ENCODE peak calls at places on chromosomes 5 and 9, in four cellular contexts. D, M, O and L are unnamed samples.

GRCh38 chr9:136262671-136263178 is 17.1 kb upstream of the QSOX2 start:
- ATAC-seq in D (no peak), O (no peak), M (no peak), L (no peak)

GRCh38 chr5:157984611-157985010 is 125.7 kb upstream of the CLINT1 start:
- ATAC-seq in D (no peak), M (no peak), O (no peak), L (no peak)

GRCh38 chr9:114437401-114437893 is 49.7 kb upstream of the AKNA start:
- ATAC-seq in D (no peak), M (no peak), O (no peak), L (no peak)

GRCh38 chr5:37839441-37840035 is 303 bp downstream of the GDNF start:
- ATAC-seq in M (peak; percentile 13), O (peak; percentile 43), D (peak; percentile 40), L (peak; percentile 66)

GRCh38 chr9:123912167-123912897 is 17.6 kb downstream of the DENND1A start:
- ATAC-seq in M (peak; percentile 51), D (peak; percentile 60), O (no peak), L (no peak)

GRCh38 chr9:18457498-18457897 is 16.5 kb upstream of the ADAMTSL1 start:
- ATAC-seq in O (no peak), M (no peak), D (no peak), L (no peak)

GRCh38 chr5:153959134-153959957 is 79.4 kb downstream of the FAM114A2 start:
- ATAC-seq in O (no peak), M (peak; percentile 93), D (peak; percentile 95), L (peak; percentile 59)

GRCh38 chr5:63085551-63085950 is 506.9 kb downstream of the LRRC70 start:
- ATAC-seq in M (no peak), D (no peak), O (no peak), L (no peak)

GRCh38 chr5:56837956-56838355 is 22.6 kb downstream of the MAP3K1 start:
- ATAC-seq in D (no peak), O (no peak), M (no peak), L (no peak)

GRCh38 chr5:29161399-29161798 is 2032.1 kb upstream of the CDH6 start:
- ATAC-seq in O (no peak), D (no peak), M (no peak), L (no peak)

GRCh38 chr5:177098772-177099152 is 12.0 kb downstream of the FGFR4 start:
- ATAC-seq in M (peak; percentile 6), D (peak; percentile 12), O (no peak), L (no peak)

GRCh38 chr5:35735718-35736117 is 118.1 kb downstream of the SPEF2 start:
- ATAC-seq in O (no peak), M (no peak), D (no peak), L (no peak)

GRCh38 chr5:14574891-14575496 is 6.6 kb upstream of the OTULINL start:
- ATAC-seq in D (no peak), O (peak; percentile 97), M (no peak), L (peak; percentile 41)

GRCh38 chr9:109436071-109436470 is 62.0 kb downstream of the PTPN3 start:
- ATAC-seq in D (no peak), M (no peak), O (no peak), L (no peak)

GRCh38 chr5:55668356-55668755 is 43.8 kb downstream of the SLC38A9 start:
- ATAC-seq in O (no peak), D (no peak), M (no peak), L (no peak)

GRCh38 chr9:131781069-131781468 is 41.2 kb upstream of the RAPGEF1 start:
- ATAC-seq in D (no peak), M (no peak), O (no peak), L (no peak)

GRCh38 chr5:125874057-125874456 is 549.2 kb upstream of the GRAMD2B start:
- ATAC-seq in M (no peak), D (no peak), O (no peak), L (no peak)

GRCh38 chr5:135913713-135914626 is 18.3 kb upstream of the IL9 start:
- ATAC-seq in D (no peak), O (no peak), M (no peak), L (no peak)

GRCh38 chr9:38067611-38067891 is 1.5 kb downstream of the SHB start:
- ATAC-seq in M (peak; percentile 8), O (peak; percentile 1), D (peak; percentile 6), L (peak; percentile 2)

GRCh38 chr5:157540707-157541451 is 34.7 kb downstream of the ADAM19 start:
- ATAC-seq in M (peak; percentile 55), D (peak; percentile 31), O (peak; percentile 40), L (peak; percentile 70)

GRCh38 chr5:42089705-42090104 is 164.6 kb downstream of the FBXO4 start:
- ATAC-seq in M (no peak), O (no peak), D (no peak), L (no peak)

GRCh38 chr9:136225748-136226679 is 19.6 kb downstream of the QSOX2 start:
- ATAC-seq in O (peak; percentile 85), M (peak; percentile 96), D (peak; percentile 98), L (no peak)

GRCh38 chr9:118643118-118643517 is 726.1 kb downstream of the BRINP1 start:
- ATAC-seq in M (peak; percentile 99), O (peak; percentile 97), D (peak; percentile 99), L (no peak)

GRCh38 chr9:135215571-135216161 is 128.2 kb downstream of the OLFM1 start:
- ATAC-seq in M (no peak), D (no peak), O (peak; percentile 82), L (no peak)

GRCh38 chr9:504921-505821 is 290.5 kb downstream of the DOCK8 start:
- ATAC-seq in M (peak; percentile 51), D (peak; percentile 48), O (peak; percentile 51), L (peak; percentile 54)

GRCh38 chr5:108084105-108084504 is 297.8 kb downstream of the FBXL17 start:
- ATAC-seq in D (no peak), O (peak; percentile 47), M (peak; percentile 18), L (no peak)

GRCh38 chr5:124057161-124057814 is 545.3 kb downstream of the CSNK1G3 start:
- ATAC-seq in M (no peak), O (peak; percentile 77), D (no peak), L (no peak)

GRCh38 chr5:56244676-56245075 is 11.5 kb upstream of the ANKRD55 start:
- ATAC-seq in O (no peak), M (no peak), D (no peak), L (no peak)

GRCh38 chr5:160747559-160747958 is 104.5 kb downstream of the ATP10B start:
- ATAC-seq in M (no peak), D (no peak), O (no peak), L (no peak)

GRCh38 chr9:127904888-127905728 is 5.7 kb upstream of the ST6GALNAC6 start:
- ATAC-seq in D (no peak), M (no peak), O (no peak), L (no peak)

GRCh38 chr5:150411245-150411979 is 1.3 kb downstream of the CD74 start:
- ATAC-seq in M (no peak), O (no peak), D (peak; percentile 9), L (no peak)

GRCh38 chr9:5784526-5785315 is 48.2 kb downstream of the ERMP1 start:
- ATAC-seq in O (no peak), D (peak; percentile 34), M (peak; percentile 65), L (no peak)

GRCh38 chr5:160245506-160246100 is 16.3 kb downstream of the FABP6 start:
- ATAC-seq in D (peak; percentile 14), O (no peak), M (peak; percentile 8), L (no peak)

GRCh38 chr9:97737429-97737828 is 40.3 kb upstream of the XPA start:
- ATAC-seq in D (peak; percentile 7), M (peak; percentile 57), O (no peak), L (no peak)

GRCh38 chr5:151480859-151481258 is 33.5 kb downstream of the SLC36A1 start:
- ATAC-seq in M (peak; percentile 76), O (no peak), D (peak; percentile 52), L (peak; percentile 27)

GRCh38 chr9:631596-631995 is 209.9 kb upstream of the DMRT1 start:
- ATAC-seq in D (no peak), M (no peak), O (no peak), L (no peak)

GRCh38 chr5:37847978-37848425 is 8.2 kb upstream of the GDNF start:
- ATAC-seq in M (peak; percentile 70), O (peak; percentile 55), D (peak; percentile 46), L (no peak)

GRCh38 chr5:9515451-9515850 is 30.4 kb downstream of the SEMA5A start:
- ATAC-seq in M (no peak), O (no peak), D (no peak), L (no peak)

GRCh38 chr5:9512452-9512851 is 33.4 kb downstream of the SEMA5A start:
- ATAC-seq in O (no peak), D (no peak), M (no peak), L (no peak)

GRCh38 chr5:9514968-9515367 is 30.9 kb downstream of the SEMA5A start:
- ATAC-seq in M (no peak), O (no peak), D (no peak), L (no peak)

GRCh38 chr5:9516591-9516990 is 29.3 kb downstream of the SEMA5A start:
- ATAC-seq in D (peak; percentile 81), M (peak; percentile 90), O (no peak), L (no peak)

DNA sequence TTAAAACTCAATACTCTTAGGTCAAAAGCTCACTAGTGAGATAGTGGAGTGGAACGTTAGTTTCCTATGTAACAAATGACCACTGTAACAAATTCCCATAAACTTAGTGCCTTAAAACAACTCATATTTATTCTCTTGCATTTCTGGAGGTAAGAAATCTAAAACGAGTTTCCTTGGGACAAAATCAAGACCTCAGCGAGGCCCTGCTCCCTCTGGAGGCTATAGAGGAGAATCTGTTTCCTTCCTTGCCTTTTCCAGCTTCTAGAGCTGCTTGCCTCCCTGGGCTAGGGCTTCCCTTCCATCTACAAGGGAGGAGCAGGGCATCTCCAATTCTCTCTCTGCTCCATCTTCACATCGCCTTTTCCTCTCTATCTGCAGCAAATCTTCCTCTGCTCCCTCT is 32.0 kb downstream of the SEMA5A start:
- ATAC-seq in M (peak; percentile 84), D (peak; percentile 84), O (no peak), L (no peak)
- TF ChIP-seq CTCF in M (no peak), D (peak; percentile 44), O (no peak), L (no peak)

GRCh38 chr9:113143432-113144227 is 7.2 kb upstream of the SLC31A2 start:
- ATAC-seq in O (no peak), M (no peak), D (no peak), L (no peak)
- TF ChIP-seq CTCF in O (no peak), M (no peak), D (peak; percentile 13), L (no peak)

GRCh38 chr5:120544043-120544442 is 79.9 kb downstream of the PRR16 start:
- ATAC-seq in O (no peak), D (no peak), M (no peak), L (no peak)

GRCh38 chr5:120545007-120545406 is 80.9 kb downstream of the PRR16 start:
- ATAC-seq in D (no peak), O (no peak), M (no peak), L (no peak)

GRCh38 chr5:120550358-120550757 is 86.3 kb downstream of the PRR16 start:
- ATAC-seq in O (no peak), D (no peak), M (no peak), L (no peak)

GRCh38 chr5:120545951-120546350 is 81.9 kb downstream of the PRR16 start:
- ATAC-seq in O (no peak), D (no peak), M (no peak), L (no peak)

DNA sequence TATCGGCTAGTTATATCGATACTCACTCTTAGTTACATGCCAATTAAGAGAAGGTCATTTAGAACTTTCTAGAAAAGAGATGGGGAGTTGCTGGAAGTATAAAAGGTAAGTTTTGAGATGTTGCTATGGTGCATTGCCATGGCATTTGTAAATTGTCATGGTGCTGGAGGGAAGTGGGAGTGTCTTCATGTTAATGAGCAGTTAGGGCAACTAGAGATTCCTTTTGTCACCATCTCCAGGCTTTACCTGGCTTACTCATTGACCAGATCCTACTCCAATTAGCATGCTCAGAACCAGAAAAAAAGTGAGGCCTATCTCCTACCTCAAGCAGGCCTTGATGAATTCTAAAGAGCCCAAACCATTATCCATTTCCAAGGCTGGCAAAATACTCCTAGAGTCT is 82.8 kb downstream of the PRR16 start:
- ATAC-seq in M (peak; percentile 78), O (no peak), D (no peak), L (no peak)
- TF ChIP-seq CTCF in M (no peak), O (no peak), D (no peak), L (no peak)

GRCh38 chr5:36832274-36832673 is 44.3 kb upstream of the NIPBL start:
- ATAC-seq in O (no peak), M (no peak), D (no peak), L (no peak)
- TF ChIP-seq CTCF in O (no peak), M (no peak), D (no peak), L (no peak)